ENCODE peak calls at places on chromosomes 16 and 17, in ten cellular contexts. U is PC-3; K is CD8-positive, alpha-beta memory T cell; B is CD4-positive, alpha-beta T cell; S is heart left ventricle; Q is tibial nerve; L is neuronal stem cell; A is prostate gland; C is cardiac muscle cell; P is endothelial cell of umbilical vein. Z is an unnamed sample.

GRCh38 chr16:88649195-88649923 is 1.5 kb downstream of the CYBA start:
- DNase-seq in A (no peak), P (no peak), C (no peak), K (no peak), S (no peak), Q (no peak), B (no peak), L (no peak), U (no peak), Z (no peak)

GRCh38 chr17:10631048-10631700 is 25.9 kb downstream of the MYH3 start:
- DNase-seq in S (no peak), B (no peak), K (no peak), A (no peak), U (peak), Q (no peak), L (no peak), P (peak), C (peak), Z (no peak)

GRCh38 chr17:15351925-15352324 is 10.5 kb upstream of the TEKT3 start:
- DNase-seq in A (no peak), S (no peak), C (peak), P (no peak), B (no peak), K (no peak), L (no peak), Q (peak), U (peak), Z (peak)

GRCh38 chr17:73757324-73757942 is 113.2 kb upstream of the SDK2 start:
- DNase-seq in P (no peak), A (no peak), L (no peak), C (no peak), B (no peak), Q (no peak), K (no peak), S (no peak), U (no peak), Z (no peak)

GRCh38 chr16:75062944-75063444 is 53.6 kb downstream of the LDHD start:
- DNase-seq in S (no peak), C (no peak), L (no peak), K (no peak), U (no peak), Q (no peak), B (no peak), A (no peak), P (no peak), Z (no peak)

GRCh38 chr16:68640972-68641371 is 4.1 kb upstream of the CDH3 start:
- DNase-seq in Q (no peak), P (no peak), K (no peak), A (no peak), U (peak), S (no peak), B (no peak), C (peak), L (no peak), Z (peak)

GRCh38 chr17:78396436-78397335 is 18.2 kb downstream of the PGS1 start:
- DNase-seq in K (no peak), U (no peak), Q (no peak), C (no peak), S (peak), A (no peak), L (no peak), B (no peak), P (no peak), Z (no peak)

GRCh38 chr16:20868890-20869289 is 31.3 kb downstream of the DCUN1D3 start:
- DNase-seq in K (no peak), P (peak), C (peak), L (no peak), B (no peak), Q (peak), U (no peak), S (peak), A (peak), Z (no peak)

GRCh38 chr16:65200857-65201256 is 79.0 kb upstream of the CDH11 start:
- DNase-seq in P (no peak), C (peak), S (no peak), U (no peak), B (no peak), A (no peak), Q (no peak), K (no peak), L (no peak), Z (no peak)

GRCh38 chr17:55632893-55633292 is 89.8 kb downstream of the TMEM100 start:
- DNase-seq in A (no peak), B (no peak), L (no peak), Q (no peak), C (peak), U (no peak), K (no peak), P (no peak), S (no peak), Z (no peak)

GRCh38 chr17:29179232-29180036 is 764 bp downstream of the MYO18A start:
- DNase-seq in L (peak), A (peak), S (peak), C (no peak), Q (no peak), P (peak), K (no peak), U (peak), B (no peak), Z (peak)

GRCh38 chr16:13557476-13557875 is 362.5 kb upstream of the ERCC4 start:
- DNase-seq in B (no peak), K (no peak), P (no peak), L (no peak), U (no peak), S (no peak), Q (no peak), A (no peak), C (no peak), Z (no peak)

GRCh38 chr17:73546770-73547345 is 97.4 kb downstream of the SDK2 start:
- DNase-seq in L (peak), A (peak), C (peak), S (no peak), P (no peak), K (no peak), B (peak), U (peak), Q (peak), Z (peak)

GRCh38 chr17:13030459-13031305 is 12.9 kb upstream of the ELAC2 start:
- DNase-seq in Q (peak), U (peak), K (peak), S (no peak), B (peak), L (peak), P (peak), A (no peak), C (peak), Z (no peak)

GRCh38 chr17:78202666-78203065 is 11.4 kb upstream of the BIRC5 start:
- DNase-seq in S (peak), B (no peak), K (no peak), P (no peak), L (no peak), U (no peak), Q (no peak), C (no peak), A (no peak), Z (no peak)

GRCh38 chr16:14955546-14956231 is 18.4 kb downstream of the NPIPA1 start:
- DNase-seq in Q (no peak), L (no peak), C (no peak), B (no peak), U (no peak), K (no peak), A (no peak), P (no peak), S (peak), Z (no peak)

GRCh38 chr17:19996502-19996901 is 12.7 kb upstream of the SPECC1 start:
- DNase-seq in K (no peak), A (no peak), L (no peak), B (no peak), C (peak), Q (no peak), S (no peak), P (no peak), U (no peak), Z (no peak)

GRCh38 chr16:74083582-74083981 is 213.0 kb upstream of the PSMD7 start:
- DNase-seq in Q (no peak), U (no peak), L (no peak), C (no peak), A (no peak), K (no peak), P (no peak), B (no peak), S (no peak), Z (no peak)

GRCh38 chr17:5115673-5116651 is at the start of gene USP6:
- DNase-seq in K (no peak), S (no peak), A (no peak), C (no peak), P (no peak), Q (no peak), B (no peak), L (no peak), U (no peak), Z (no peak)

GRCh38 chr16:57591086-57591869 is 37.2 kb upstream of the ADGRG1 start:
- DNase-seq in A (peak), K (peak), Q (peak), U (peak), L (peak), S (peak), P (peak), C (peak), B (peak), Z (peak)

GRCh38 chr17:82148997-82149396 is 51.0 kb upstream of the FASN start:
- DNase-seq in K (no peak), U (no peak), P (no peak), B (no peak), S (no peak), A (no peak), C (no peak), Q (no peak), L (no peak), Z (no peak)

GRCh38 chr17:82148011-82148410 is 50.0 kb upstream of the FASN start:
- DNase-seq in K (no peak), Q (no peak), U (no peak), A (no peak), S (no peak), P (no peak), B (no peak), L (no peak), C (no peak), Z (no peak)

GRCh38 chr17:82149401-82150099 is 51.5 kb upstream of the FASN start:
- DNase-seq in C (no peak), S (no peak), K (no peak), L (no peak), B (no peak), U (no peak), Q (no peak), P (no peak), A (no peak), Z (no peak)

GRCh38 chr17:82145550-82146165 is 47.6 kb upstream of the FASN start:
- DNase-seq in A (no peak), S (no peak), P (no peak), K (no peak), Q (no peak), C (no peak), L (no peak), B (no peak), U (no peak), Z (no peak)

DNA sequence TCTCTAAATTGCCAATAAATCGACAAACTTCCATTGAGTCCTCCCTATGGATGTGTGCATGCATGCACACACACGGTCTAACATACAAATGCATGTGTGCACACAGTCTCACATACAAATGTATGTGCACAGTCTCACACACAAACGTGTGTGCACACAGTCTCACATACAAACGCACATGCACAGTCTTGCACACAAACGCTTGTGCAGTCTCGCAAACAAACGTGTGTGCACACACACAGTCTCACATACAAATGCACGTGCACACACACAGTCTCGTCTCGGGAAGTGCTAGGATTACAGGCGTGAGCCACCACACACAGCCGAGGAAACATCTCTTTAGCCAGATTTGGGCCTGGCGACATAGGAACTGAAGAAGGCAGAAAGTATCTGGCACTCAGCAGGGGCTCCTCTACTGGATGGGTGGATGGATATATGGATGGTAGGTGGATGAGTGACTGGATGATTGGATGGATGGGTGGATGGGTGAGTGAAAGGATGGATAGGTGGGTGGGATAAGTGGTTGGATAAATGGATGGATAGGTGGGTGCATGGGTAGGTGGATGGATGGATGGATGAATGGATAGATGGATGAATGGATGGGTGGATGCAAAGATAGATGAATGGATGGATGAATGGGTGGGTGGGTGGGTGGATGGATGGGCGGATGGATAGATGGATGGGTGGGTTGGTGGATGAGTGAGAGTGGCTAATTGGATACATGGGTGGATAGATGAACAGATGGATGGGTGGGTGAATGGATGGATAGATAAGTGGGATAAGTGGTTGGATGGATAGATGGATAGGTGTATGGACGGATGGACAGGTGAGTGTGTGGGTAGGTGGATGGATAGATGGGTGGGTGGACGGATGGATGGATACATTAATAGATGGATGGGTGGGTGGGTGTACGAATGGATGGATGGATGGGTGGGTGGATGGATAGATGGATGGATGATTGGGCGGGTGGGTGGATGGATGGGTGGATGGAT is 48.9 kb upstream of the FASN start:
- DNase-seq in Q (no peak), C (no peak), K (no peak), B (no peak), U (no peak), S (no peak), L (no peak), P (no peak), A (no peak), Z (no peak)
- H3K27ac ChIP-seq in Q (no peak), C (no peak), K (no peak), B (no peak), U (no peak), S (no peak), L (no peak), P (no peak), A (no peak), Z (no peak)

DNA sequence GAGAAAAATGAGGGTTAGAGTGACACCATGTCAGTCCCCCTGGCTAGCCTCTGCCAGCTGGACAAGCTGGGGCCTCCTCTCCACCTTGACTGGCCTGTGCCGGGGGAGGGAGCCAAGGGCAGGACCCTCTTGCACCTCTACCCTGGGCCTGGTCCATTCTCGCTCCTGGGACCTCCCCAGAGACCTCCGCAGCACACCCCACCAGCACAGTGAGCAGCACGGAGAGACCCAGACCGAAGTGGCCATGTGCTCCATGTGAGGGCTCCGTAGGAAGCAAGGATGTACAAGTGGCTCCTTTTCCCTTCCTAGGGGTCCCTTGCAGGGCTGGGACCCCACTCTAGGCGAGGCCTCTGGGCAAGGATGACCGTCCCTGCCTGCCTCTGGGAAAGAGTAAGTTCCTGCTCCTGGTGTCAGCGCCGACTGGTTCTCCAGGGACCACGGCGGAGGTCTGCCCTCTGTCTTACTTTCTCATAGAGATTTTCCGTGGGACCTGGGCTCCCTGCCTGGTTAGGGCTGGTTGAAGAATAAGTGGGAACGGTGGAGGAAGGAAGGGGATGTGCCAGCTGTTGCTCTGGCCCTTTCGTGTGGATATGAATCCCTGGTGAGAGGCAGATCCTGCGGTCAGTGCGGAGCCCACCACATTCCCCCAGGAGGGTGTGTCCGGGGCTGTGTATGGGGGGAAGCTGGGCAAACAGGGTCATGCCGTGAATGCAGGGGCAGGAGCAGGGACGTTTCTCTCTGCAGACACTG is 124.2 kb downstream of the METRNL start:
- DNase-seq in U (no peak), P (peak), Q (peak), C (no peak), B (no peak), K (no peak), S (peak), L (no peak), A (peak), Z (no peak)
- H3K27ac ChIP-seq in U (no peak), P (no peak), Q (peak), C (no peak), B (no peak), K (no peak), S (peak), L (no peak), A (no peak), Z (no peak)

GRCh38 chr17:65035704-65036103 is 20.8 kb downstream of the GNA13 start:
- DNase-seq in Q (no peak), K (no peak), L (no peak), A (no peak), U (no peak), B (no peak), P (no peak), C (no peak), S (no peak), Z (no peak)

GRCh38 chr17:65042911-65043310 is 13.6 kb downstream of the GNA13 start:
- DNase-seq in P (no peak), Q (no peak), B (no peak), C (no peak), L (no peak), U (no peak), K (no peak), A (no peak), S (no peak), Z (no peak)

GRCh38 chr17:65041518-65041917 is 15.0 kb downstream of the GNA13 start:
- DNase-seq in K (peak), B (no peak), L (no peak), A (no peak), S (no peak), U (no peak), C (no peak), P (no peak), Q (no peak), Z (no peak)

GRCh38 chr17:65037157-65037556 is 19.4 kb downstream of the GNA13 start:
- DNase-seq in L (no peak), A (no peak), U (no peak), Q (no peak), S (no peak), B (no peak), K (no peak), P (no peak), C (no peak), Z (no peak)

DNA sequence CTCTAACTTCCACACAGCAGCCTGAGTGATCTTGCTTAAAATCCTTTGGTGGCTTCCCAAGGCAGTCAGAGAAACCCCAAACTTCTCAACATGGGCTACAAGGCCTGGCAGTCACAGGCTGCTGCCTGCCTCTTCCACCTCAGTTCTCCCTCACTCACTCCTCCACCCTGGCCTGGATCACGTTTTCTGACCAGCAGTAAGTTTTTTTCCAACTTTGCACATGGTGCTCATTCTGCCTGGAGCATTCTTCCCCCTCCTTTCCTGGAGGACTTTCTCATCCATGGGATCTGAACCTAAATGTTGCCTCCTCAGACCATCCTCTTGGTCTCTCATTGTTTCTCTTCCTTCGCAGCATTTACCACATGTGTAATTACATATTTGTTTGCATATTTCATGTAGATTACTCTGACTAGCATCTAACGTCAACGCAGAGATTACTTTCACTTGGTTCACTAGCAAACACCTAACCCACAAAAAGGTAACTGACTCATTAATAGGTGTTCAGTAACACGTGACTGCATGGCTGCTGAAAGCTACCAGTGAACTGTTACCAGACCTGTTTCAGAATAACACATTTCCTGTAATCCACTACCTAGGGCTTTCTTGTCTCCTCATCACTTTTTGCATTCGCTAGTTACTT is 17.1 kb downstream of the GNA13 start:
- DNase-seq in K (peak), U (peak), B (peak), L (no peak), C (no peak), S (no peak), Q (no peak), A (no peak), P (no peak), Z (peak)
- H3K27ac ChIP-seq in K (peak), U (peak), B (peak), L (no peak), C (no peak), S (no peak), Q (no peak), A (no peak), P (no peak), Z (peak)

DNA sequence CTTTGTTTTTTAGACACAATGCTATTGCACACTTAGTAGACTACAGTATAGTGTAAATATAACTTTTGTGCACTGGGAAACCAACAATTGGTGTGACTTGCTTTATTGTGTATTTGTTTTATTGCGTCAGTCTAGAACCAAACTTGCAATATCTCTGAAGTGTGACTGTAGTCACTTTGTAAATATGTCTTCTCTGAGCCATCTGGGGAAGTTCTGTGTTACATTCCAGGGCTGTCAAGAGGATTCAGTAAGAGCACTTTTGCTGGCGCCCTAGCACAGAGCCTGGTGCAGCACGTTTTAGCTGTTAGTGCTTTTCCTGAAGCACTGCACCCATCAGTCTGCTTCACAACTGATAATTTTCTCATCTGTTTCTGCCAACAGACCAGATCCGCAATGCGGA is 73.2 kb downstream of the NT5M start:
- DNase-seq in C (peak), K (no peak), Q (no peak), U (peak), A (no peak), S (no peak), B (no peak), P (no peak), L (no peak), Z (no peak)
- H3K27ac ChIP-seq in C (no peak), K (no peak), Q (no peak), U (peak), A (no peak), S (no peak), B (no peak), P (no peak), L (no peak), Z (no peak)